ENCODE peak calls at places on chromosomes 4 and X, in five cellular contexts. One of them, this sample, is unnamed.

GRCh38 chr4:17773125-17773698 is 8.2 kb downstream of the FAM184B start:
- DNase-seq in A549: no peak
- DNase-seq in GM12878: no peak
- DNase-seq in HepG2: no peak
- DNase-seq in K562: no peak
- DNase-seq in this sample: no peak

GRCh38 chrX:13966071-13966850 is 63.4 kb downstream of the GEMIN8 start:
- DNase-seq in A549: no peak
- DNase-seq in GM12878: no peak
- DNase-seq in HepG2: no peak
- DNase-seq in K562: no peak
- DNase-seq in this sample: no peak

GRCh38 chr4:6372649-6373525 is 99.5 kb downstream of the PPP2R2C start:
- DNase-seq in A549: peak; percentile 57
- DNase-seq in GM12878: peak; percentile 5
- DNase-seq in HepG2: peak; percentile 35
- DNase-seq in K562: peak; percentile 62
- DNase-seq in this sample: peak; percentile 81

GRCh38 chr4:186920486-186920885 is 196.8 kb upstream of the FAT1 start:
- DNase-seq in A549: no peak
- DNase-seq in GM12878: no peak
- DNase-seq in HepG2: no peak
- DNase-seq in K562: no peak
- DNase-seq in this sample: no peak

GRCh38 chrX:103467870-103468269 is 51.4 kb downstream of the RAB40A start:
- DNase-seq in A549: no peak
- DNase-seq in GM12878: no peak
- DNase-seq in HepG2: no peak
- DNase-seq in K562: peak; percentile 42
- DNase-seq in this sample: no peak

GRCh38 chr4:140150636-140150885 is 3.4 kb downstream of the MAML3 start:
- DNase-seq in A549: no peak
- DNase-seq in GM12878: no peak
- DNase-seq in HepG2: no peak
- DNase-seq in K562: peak; percentile 70
- DNase-seq in this sample: no peak

GRCh38 chrX:129636175-129636681 is 18.5 kb downstream of the APLN start:
- DNase-seq in A549: no peak
- DNase-seq in GM12878: no peak
- DNase-seq in HepG2: peak; percentile 16
- DNase-seq in K562: peak; percentile 72
- DNase-seq in this sample: no peak

GRCh38 chr4:10810411-10810810 is 125.8 kb upstream of the CLNK start:
- DNase-seq in A549: no peak
- DNase-seq in GM12878: no peak
- DNase-seq in HepG2: no peak
- DNase-seq in K562: no peak
- DNase-seq in this sample: no peak

GRCh38 chrX:30748337-30748960 is 95.2 kb downstream of the GK start:
- DNase-seq in A549: no peak
- DNase-seq in GM12878: no peak
- DNase-seq in HepG2: peak; percentile 50
- DNase-seq in K562: peak; percentile 51
- DNase-seq in this sample: peak; percentile 1

GRCh38 chr4:87855540-87855939 is 22.8 kb downstream of the MEPE start:
- DNase-seq in A549: no peak
- DNase-seq in GM12878: no peak
- DNase-seq in HepG2: no peak
- DNase-seq in K562: no peak
- DNase-seq in this sample: no peak

GRCh38 chr4:158778712-158779111 is 9.9 kb downstream of the FNIP2 start:
- DNase-seq in A549: no peak
- DNase-seq in GM12878: no peak
- DNase-seq in HepG2: no peak
- DNase-seq in K562: no peak
- DNase-seq in this sample: no peak

GRCh38 chr4:173046818-173047217 is 121.8 kb upstream of the GALNT7 start:
- DNase-seq in A549: no peak
- DNase-seq in GM12878: no peak
- DNase-seq in HepG2: no peak
- DNase-seq in K562: no peak
- DNase-seq in this sample: no peak

GRCh38 chrX:84168574-84168973 is 19.4 kb downstream of the RPS6KA6 start:
- DNase-seq in A549: peak; percentile 3
- DNase-seq in GM12878: no peak
- DNase-seq in HepG2: no peak
- DNase-seq in K562: no peak
- DNase-seq in this sample: no peak

GRCh38 chr4:130632731-130633604 is 1537.0 kb downstream of the C4orf33 start:
- DNase-seq in A549: no peak
- DNase-seq in GM12878: no peak
- DNase-seq in HepG2: peak; percentile 10
- DNase-seq in K562: no peak
- DNase-seq in this sample: peak; percentile 2

GRCh38 chr4:167555338-167556022 is 321.2 kb upstream of the SPOCK3 start:
- DNase-seq in A549: no peak
- DNase-seq in GM12878: peak; percentile 12
- DNase-seq in HepG2: no peak
- DNase-seq in K562: no peak
- DNase-seq in this sample: no peak

GRCh38 chr4:29708473-29708872 is 1011.7 kb upstream of the PCDH7 start:
- DNase-seq in A549: no peak
- DNase-seq in GM12878: no peak
- DNase-seq in HepG2: no peak
- DNase-seq in K562: no peak
- DNase-seq in this sample: no peak

GRCh38 chrX:7446815-7447214 is 298.9 kb upstream of the PUDP start:
- DNase-seq in A549: no peak
- DNase-seq in GM12878: no peak
- DNase-seq in HepG2: no peak
- DNase-seq in K562: no peak
- DNase-seq in this sample: no peak

GRCh38 chr4:173171098-173171497 is 2.5 kb downstream of the GALNT7 start:
- DNase-seq in A549: peak; percentile 57
- DNase-seq in GM12878: no peak
- DNase-seq in HepG2: peak; percentile 2
- DNase-seq in K562: peak; percentile 69
- DNase-seq in this sample: peak; percentile 64

GRCh38 chrX:73683236-73683859 is 120.4 kb downstream of the CHIC1 start:
- DNase-seq in A549: no peak
- DNase-seq in GM12878: no peak
- DNase-seq in HepG2: no peak
- DNase-seq in K562: no peak
- DNase-seq in this sample: no peak

GRCh38 chr4:146975535-146975934 is 29.9 kb upstream of the TTC29 start:
- DNase-seq in A549: no peak
- DNase-seq in GM12878: no peak
- DNase-seq in HepG2: no peak
- DNase-seq in K562: peak; percentile 1
- DNase-seq in this sample: no peak

GRCh38 chr4:151331276-151332042 is 6.1 kb upstream of the SH3D19 start:
- DNase-seq in A549: no peak
- DNase-seq in GM12878: no peak
- DNase-seq in HepG2: peak; percentile 20
- DNase-seq in K562: no peak
- DNase-seq in this sample: no peak

GRCh38 chr4:86942185-86942666 is 7.4 kb downstream of the AFF1 start:
- DNase-seq in A549: peak; percentile 27
- DNase-seq in GM12878: no peak
- DNase-seq in HepG2: peak; percentile 62
- DNase-seq in K562: peak; percentile 55
- DNase-seq in this sample: no peak

DNA sequence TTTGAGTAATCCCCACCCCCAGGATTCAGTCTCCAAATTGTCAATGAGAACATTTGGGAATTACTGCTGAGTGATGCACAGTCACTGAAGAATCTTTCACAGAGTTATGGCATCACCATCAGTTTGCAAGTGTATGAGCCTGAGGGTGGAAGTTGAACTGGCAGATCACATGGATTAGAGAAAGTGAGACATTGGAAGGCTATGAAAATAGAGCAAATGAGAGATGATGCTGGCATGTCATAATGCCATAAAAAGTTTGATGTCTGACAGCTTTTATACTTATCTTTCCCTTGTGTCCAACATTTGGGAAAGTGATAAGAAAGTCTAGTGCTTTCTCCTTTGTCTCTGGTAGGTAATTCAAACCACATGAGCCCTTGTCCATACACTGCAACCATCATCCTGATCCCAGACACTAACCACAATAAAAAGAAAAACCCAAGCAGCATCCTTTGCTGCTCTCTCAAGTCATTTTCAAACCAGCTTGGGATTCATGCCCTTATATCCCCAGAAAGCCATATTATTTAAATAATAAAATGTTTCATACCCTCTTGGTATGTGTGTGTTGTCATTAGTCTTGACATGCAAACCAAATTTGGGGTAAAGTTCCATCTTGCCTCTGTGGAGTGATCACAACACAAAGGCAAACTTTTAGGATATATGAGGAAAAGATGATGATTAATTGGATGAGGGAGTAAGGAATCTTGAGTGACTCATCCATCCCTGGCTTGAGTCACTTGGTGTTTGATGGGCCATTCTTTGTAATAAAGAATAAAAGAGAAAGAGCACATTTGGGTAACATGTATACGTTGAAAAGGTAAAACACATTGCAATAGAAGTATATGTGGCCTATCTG is 438.9 kb downstream of the GRXCR1 start:
- DNase-seq in A549: no peak
- DNase-seq in GM12878: no peak
- DNase-seq in HepG2: no peak
- DNase-seq in K562: no peak
- DNase-seq in this sample: no peak
- TF ChIP-seq JUNB in A549: no peak
- TF ChIP-seq JUNB in GM12878: no peak
- TF ChIP-seq JUNB in HepG2: no peak
- TF ChIP-seq JUNB in K562: no peak
- TF ChIP-seq JUNB in this sample: no peak

GRCh38 chrX:133335027-133335426 is 80.3 kb downstream of the GPC4 start:
- DNase-seq in A549: peak; percentile 1
- DNase-seq in GM12878: no peak
- DNase-seq in HepG2: no peak
- DNase-seq in K562: peak; percentile 23
- DNase-seq in this sample: peak; percentile 53

GRCh38 chrX:133333154-133333750 is 82.0 kb downstream of the GPC4 start:
- DNase-seq in A549: no peak
- DNase-seq in GM12878: no peak
- DNase-seq in HepG2: no peak
- DNase-seq in K562: no peak
- DNase-seq in this sample: no peak

GRCh38 chrX:133337250-133337649 is 78.0 kb downstream of the GPC4 start:
- DNase-seq in A549: no peak
- DNase-seq in GM12878: no peak
- DNase-seq in HepG2: no peak
- DNase-seq in K562: peak; percentile 0
- DNase-seq in this sample: no peak
- H3K27ac ChIP-seq in A549: no peak overlapping the region
- H3K27ac ChIP-seq in GM12878: no peak overlapping the region
- H3K27ac ChIP-seq in HepG2: no peak overlapping the region
- H3K27ac ChIP-seq in K562: no peak overlapping the region
- H3K27ac ChIP-seq in this sample: no peak overlapping the region

GRCh38 chr4:79682801-79683217 is 274.8 kb upstream of the GK2 start:
- DNase-seq in A549: no peak
- DNase-seq in GM12878: no peak
- DNase-seq in HepG2: no peak
- DNase-seq in K562: no peak
- DNase-seq in this sample: no peak

GRCh38 chr4:79682161-79682560 is 274.1 kb upstream of the GK2 start:
- DNase-seq in A549: no peak
- DNase-seq in GM12878: no peak
- DNase-seq in HepG2: no peak
- DNase-seq in K562: no peak
- DNase-seq in this sample: no peak

GRCh38 chr4:79684516-79684915 is 276.5 kb upstream of the GK2 start:
- DNase-seq in A549: no peak
- DNase-seq in GM12878: no peak
- DNase-seq in HepG2: no peak
- DNase-seq in K562: no peak
- DNase-seq in this sample: no peak

GRCh38 chr4:79678472-79679202 is 270.6 kb upstream of the GK2 start:
- DNase-seq in A549: no peak
- DNase-seq in GM12878: no peak
- DNase-seq in HepG2: no peak
- DNase-seq in K562: peak; percentile 77
- DNase-seq in this sample: no peak

GRCh38 chr4:79679859-79680258 is 271.8 kb upstream of the GK2 start:
- DNase-seq in A549: no peak
- DNase-seq in GM12878: no peak
- DNase-seq in HepG2: no peak
- DNase-seq in K562: no peak
- DNase-seq in this sample: no peak
- TF ChIP-seq CTCF in A549: no peak
- TF ChIP-seq CTCF in GM12878: no peak
- TF ChIP-seq CTCF in HepG2: no peak
- TF ChIP-seq CTCF in K562: no peak
- TF ChIP-seq CTCF in this sample: no peak

GRCh38 chrX:21733705-21734104 is 24.2 kb downstream of the SMPX start:
- DNase-seq in A549: no peak
- DNase-seq in GM12878: no peak
- DNase-seq in HepG2: no peak
- DNase-seq in K562: no peak
- DNase-seq in this sample: no peak

GRCh38 chrX:21738145-21738949 is 19.6 kb downstream of the SMPX start:
- DNase-seq in A549: no peak
- DNase-seq in GM12878: no peak
- DNase-seq in HepG2: no peak
- DNase-seq in K562: no peak
- DNase-seq in this sample: peak; percentile 83

GRCh38 chrX:21734175-21734574 is 23.7 kb downstream of the SMPX start:
- DNase-seq in A549: no peak
- DNase-seq in GM12878: no peak
- DNase-seq in HepG2: peak; percentile 72
- DNase-seq in K562: no peak
- DNase-seq in this sample: no peak

GRCh38 chrX:21735038-21735752 is 22.7 kb downstream of the SMPX start:
- DNase-seq in A549: no peak
- DNase-seq in GM12878: no peak
- DNase-seq in HepG2: no peak
- DNase-seq in K562: no peak
- DNase-seq in this sample: no peak

GRCh38 chrX:21735753-21736127 is 22.2 kb downstream of the SMPX start:
- DNase-seq in A549: no peak
- DNase-seq in GM12878: no peak
- DNase-seq in HepG2: no peak
- DNase-seq in K562: no peak
- DNase-seq in this sample: no peak
- TF ChIP-seq JUNB in A549: no peak
- TF ChIP-seq JUNB in GM12878: no peak
- TF ChIP-seq JUNB in HepG2: no peak
- TF ChIP-seq JUNB in K562: no peak
- TF ChIP-seq JUNB in this sample: no peak